ENCODE peak calls at places on chromosomes 13 and 19, in nine cellular contexts. U is colonic mucosa, Y is upper lobe of right lung, R is left ventricle myocardium inferior, M is fibroblast of lung, N is uterus, F is adrenal gland, E is ovary, K is Peyer's patch. W is an unnamed sample. For H3K4me1, the result is how much of the 10 kb centered on the place peaks cover.

GRCh38 chr19:12766051-12766521 is 9.3 kb downstream of the HOOK2 start:
- DNase-seq in U (peak), Y (peak), R (peak), M (no peak), N (peak), F (peak), E (peak), K (peak), W (peak)

GRCh38 chr19:29483641-29483920 is 42.2 kb upstream of the VSTM2B start:
- DNase-seq in U (no peak), Y (no peak), R (no peak), M (no peak), N (no peak), F (no peak), E (no peak), K (no peak), W (peak)

GRCh38 chr19:34731019-34731829 is 2.8 kb upstream of the ZNF181 start:
- DNase-seq in U (no peak), Y (no peak), R (peak), M (no peak), N (peak), F (no peak), E (peak), K (no peak), W (no peak)

GRCh38 chr13:34076943-34077703 is 259.2 kb downstream of the RFC3 start:
- DNase-seq in U (no peak), Y (no peak), R (no peak), M (peak), N (no peak), F (no peak), E (no peak), K (no peak), W (no peak)

GRCh38 chr19:55196803-55197202 is 12.5 kb downstream of the PTPRH start:
- DNase-seq in U (no peak), Y (no peak), R (no peak), M (no peak), N (no peak), F (no peak), E (no peak), K (no peak), W (no peak)

GRCh38 chr19:10295305-10295846 is 5.6 kb downstream of the ICAM5 start:
- DNase-seq in U (peak), Y (peak), R (no peak), M (no peak), N (no peak), F (no peak), E (no peak), K (peak), W (peak)

GRCh38 chr19:4380254-4380727 is 20.1 kb downstream of the SH3GL1 start:
- DNase-seq in U (no peak), Y (no peak), R (peak), M (no peak), N (peak), F (peak), E (no peak), K (no peak), W (no peak)

GRCh38 chr19:3398114-3398899 is 31.9 kb downstream of the NFIC start:
- DNase-seq in U (peak), Y (peak), R (peak), M (peak), N (peak), F (peak), E (peak), K (no peak), W (peak)

GRCh38 chr19:55088543-55089265 is 13.0 kb downstream of the EPS8L1 start:
- DNase-seq in U (peak), Y (peak), R (peak), M (peak), N (peak), F (peak), E (peak), K (peak), W (peak)

GRCh38 chr19:5719961-5720790 is at the start of the genes CATSPERD and LONP1:
- DNase-seq in U (peak), Y (peak), R (peak), M (peak), N (peak), F (peak), E (peak), K (peak), W (peak)

GRCh38 chr13:99220199-99220931 is 19.7 kb downstream of the UBAC2 start:
- DNase-seq in U (no peak), Y (no peak), R (no peak), M (no peak), N (no peak), F (no peak), E (no peak), K (no peak), W (no peak)

GRCh38 chr19:49114630-49115363 is 627 bp downstream of the LIN7B start:
- DNase-seq in U (peak), Y (peak), R (peak), M (peak), N (peak), F (peak), E (peak), K (peak), W (peak)

GRCh38 chr13:22770891-22771290 is 409.9 kb upstream of the SGCG start:
- DNase-seq in U (no peak), Y (no peak), R (no peak), M (no peak), N (no peak), F (no peak), E (no peak), K (no peak), W (no peak)

GRCh38 chr19:37551123-37551993 is 43.2 kb downstream of the ZNF571 start:
- DNase-seq in U (peak), Y (no peak), R (peak), M (peak), N (no peak), F (no peak), E (no peak), K (peak), W (peak)

GRCh38 chr13:30301827-30302226 is 5.5 kb downstream of the KATNAL1 start:
- DNase-seq in U (no peak), Y (no peak), R (no peak), M (peak), N (no peak), F (no peak), E (no peak), K (no peak), W (no peak)

GRCh38 chr19:5539431-5539833 is 28.3 kb downstream of the TINCR start:
- DNase-seq in U (no peak), Y (no peak), R (peak), M (peak), N (no peak), F (peak), E (no peak), K (no peak), W (peak)

GRCh38 chr19:4456566-4456842 is 1.1 kb downstream of the UBXN6 start:
- DNase-seq in U (peak), Y (no peak), R (no peak), M (peak), N (no peak), F (peak), E (no peak), K (no peak), W (peak)

GRCh38 chr13:41788552-41788951 is 172.4 kb downstream of the VWA8 start:
- DNase-seq in U (no peak), Y (no peak), R (no peak), M (no peak), N (no peak), F (no peak), E (no peak), K (no peak), W (no peak)

GRCh38 chr13:110415669-110416068 is 108.6 kb downstream of the COL4A2 start:
- DNase-seq in U (peak), Y (no peak), R (no peak), M (no peak), N (no peak), F (peak), E (no peak), K (no peak), W (peak)

GRCh38 chr19:30349131-30349730 is 23.0 kb upstream of the ZNF536 start:
- DNase-seq in U (no peak), Y (no peak), R (no peak), M (no peak), N (no peak), F (no peak), E (no peak), K (no peak), W (peak)

GRCh38 chr13:30791354-30791921 is 56.1 kb downstream of the ALOX5AP start:
- DNase-seq in U (no peak), Y (no peak), R (peak), M (peak), N (peak), F (no peak), E (no peak), K (no peak), W (no peak)

GRCh38 chr19:52138614-52139290 is 986 bp downstream of the ZNF616 start:
- DNase-seq in U (peak), Y (no peak), R (no peak), M (peak), N (peak), F (peak), E (peak), K (peak), W (peak)

GRCh38 chr19:5128932-5129389 is 160.0 kb downstream of the KDM4B start:
- DNase-seq in U (no peak), Y (no peak), R (no peak), M (peak), N (peak), F (peak), E (peak), K (no peak), W (peak)

GRCh38 chr13:76882431-76882830 is 3.8 kb downstream of the KCTD12 start:
- DNase-seq in U (no peak), Y (no peak), R (no peak), M (peak), N (no peak), F (no peak), E (no peak), K (no peak), W (no peak)

GRCh38 chr19:13875824-13876223 is 1.1 kb upstream of the NANOS3 start:
- DNase-seq in U (no peak), Y (no peak), R (no peak), M (no peak), N (no peak), F (no peak), E (no peak), K (no peak), W (no peak)

GRCh38 chr19:4027146-4027545 is 19.6 kb downstream of the PIAS4 start:
- DNase-seq in U (no peak), Y (no peak), R (no peak), M (no peak), N (no peak), F (no peak), E (no peak), K (no peak), W (no peak)

GRCh38 chr13:34772881-34773280 is 169.2 kb upstream of the NBEA start:
- DNase-seq in U (no peak), Y (no peak), R (no peak), M (no peak), N (no peak), F (no peak), E (no peak), K (no peak), W (no peak)

GRCh38 chr13:60838581-60838980 is 441.6 kb downstream of the TDRD3 start:
- DNase-seq in U (no peak), Y (no peak), R (no peak), M (peak), N (no peak), F (no peak), E (no peak), K (no peak), W (no peak)

GRCh38 chr19:34926685-34927375 is at the start of gene ZNF30:
- DNase-seq in U (peak), Y (peak), R (peak), M (peak), N (peak), F (peak), E (peak), K (peak), W (peak)

GRCh38 chr13:20197361-20197834 is 4.7 kb upstream of the GJB2 start:
- DNase-seq in U (no peak), Y (no peak), R (no peak), M (peak), N (no peak), F (no peak), E (no peak), K (no peak), W (no peak)

GRCh38 chr13:88958821-88959220 is 1287.7 kb downstream of the SLITRK5 start:
- DNase-seq in U (no peak), Y (no peak), R (no peak), M (peak), N (no peak), F (peak), E (no peak), K (no peak), W (no peak)

GRCh38 chr19:39199025-39199424 is 2.3 kb downstream of the NCCRP1 start:
- DNase-seq in U (no peak), Y (peak), R (no peak), M (peak), N (peak), F (peak), E (peak), K (peak), W (no peak)

GRCh38 chr13:98083936-98084335 is 59.0 kb upstream of the FARP1 start:
- DNase-seq in U (no peak), Y (no peak), R (no peak), M (no peak), N (no peak), F (no peak), E (no peak), K (no peak), W (no peak)

GRCh38 chr13:49098771-49099512 is 121.2 kb upstream of the MLNR start:
- DNase-seq in U (no peak), Y (no peak), R (no peak), M (peak), N (no peak), F (no peak), E (no peak), K (no peak), W (no peak)

GRCh38 chr19:40578442-40578908 is 1.8 kb downstream of the SHKBP1 start:
- DNase-seq in U (no peak), Y (no peak), R (no peak), M (peak), N (no peak), F (no peak), E (no peak), K (no peak), W (peak)

GRCh38 chr13:103156346-103156998 is 90.3 kb upstream of the SLC10A2 start:
- DNase-seq in U (no peak), Y (no peak), R (no peak), M (no peak), N (no peak), F (no peak), E (no peak), K (no peak), W (no peak)

GRCh38 chr13:30561506-30561905 is 56.2 kb upstream of the USPL1 start:
- DNase-seq in U (no peak), Y (no peak), R (no peak), M (peak), N (no peak), F (no peak), E (no peak), K (no peak), W (no peak)

GRCh38 chr13:27024062-27024461 is 147.5 kb downstream of the USP12 start:
- DNase-seq in U (no peak), Y (no peak), R (no peak), M (no peak), N (no peak), F (no peak), E (no peak), K (no peak), W (no peak)
- H3K4me3 ChIP-seq in U (no peak), Y (no peak), R (no peak), M (no peak), N (no peak), F (no peak), E (no peak), K (no peak), W (no peak)

GRCh38 chr19:18483119-18483518 is 38.8 kb downstream of the ELL start:
- DNase-seq in U (no peak), Y (no peak), R (no peak), M (no peak), N (no peak), F (no peak), E (no peak), K (no peak), W (no peak)
- H3K4me1 ChIP-seq in U (under half), Y (half or more), R (half or more), M (under half), N (under half), F (half or more), E (under half), K (under half), W (under half)

GRCh38 chr13:114023716-114024602 is 50.1 kb upstream of the C13orf46 start:
- DNase-seq in U (no peak), Y (no peak), R (no peak), M (no peak), N (no peak), F (no peak), E (no peak), K (no peak), W (no peak)
- TF ChIP-seq CTCF in U (no peak), Y (no peak), R (no peak), M (no peak), N (no peak), F (no peak), E (no peak), K (no peak), W (peak)

GRCh38 chr13:27628081-27628480 is 6.4 kb downstream of the POLR1D start:
- DNase-seq in U (no peak), Y (no peak), R (no peak), M (no peak), N (no peak), F (no peak), E (no peak), K (no peak), W (no peak)
- H3K4me3 ChIP-seq in U (no peak), Y (no peak), R (no peak), M (no peak), N (no peak), F (no peak), E (no peak), K (no peak), W (no peak)

DNA sequence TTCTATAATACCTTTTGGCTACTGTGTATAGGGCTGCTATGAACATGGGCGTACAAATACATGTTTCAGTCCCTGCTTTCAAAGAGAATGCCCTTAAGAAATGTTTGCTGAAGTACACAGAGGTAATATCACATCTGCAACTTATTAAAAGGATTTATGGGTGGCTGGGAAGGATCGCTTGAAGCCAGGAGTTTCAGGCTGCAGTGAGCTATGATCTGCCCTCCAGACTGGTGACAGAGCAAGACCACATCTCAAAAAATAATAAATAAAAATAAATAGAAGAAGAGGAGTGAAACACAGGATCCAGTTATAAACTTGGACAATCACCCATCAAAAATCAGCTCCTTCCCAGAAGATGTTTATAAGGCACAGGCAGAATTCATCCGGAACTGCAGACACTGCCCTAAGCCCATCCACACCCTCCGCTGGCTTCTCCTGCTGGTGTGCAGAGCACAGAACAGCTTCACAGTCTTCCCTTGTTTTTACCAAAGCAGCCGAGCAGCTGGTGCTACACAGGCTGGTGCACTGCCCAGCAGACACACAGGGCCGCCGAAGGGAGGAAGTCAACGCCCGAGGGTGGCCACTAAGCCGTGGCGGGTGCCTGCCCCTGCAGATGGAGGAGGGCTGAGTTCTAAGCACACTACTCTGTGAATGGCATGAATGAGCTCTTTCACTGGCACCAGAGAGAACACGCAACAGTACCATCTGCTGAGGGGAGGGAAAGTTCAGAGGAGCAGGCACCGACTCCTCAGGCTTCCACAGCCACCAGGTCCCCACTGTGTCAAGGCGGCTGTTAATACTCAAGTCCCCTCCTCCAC is 44.0 kb downstream of the BRD4 start:
- DNase-seq in U (no peak), Y (no peak), R (no peak), M (no peak), N (no peak), F (no peak), E (no peak), K (no peak), W (no peak)
- H3K4me1 ChIP-seq in U (under half), Y (half or more), R (half or more), M (under half), N (under half), F (half or more), E (half or more), K (under half), W (under half)

DNA sequence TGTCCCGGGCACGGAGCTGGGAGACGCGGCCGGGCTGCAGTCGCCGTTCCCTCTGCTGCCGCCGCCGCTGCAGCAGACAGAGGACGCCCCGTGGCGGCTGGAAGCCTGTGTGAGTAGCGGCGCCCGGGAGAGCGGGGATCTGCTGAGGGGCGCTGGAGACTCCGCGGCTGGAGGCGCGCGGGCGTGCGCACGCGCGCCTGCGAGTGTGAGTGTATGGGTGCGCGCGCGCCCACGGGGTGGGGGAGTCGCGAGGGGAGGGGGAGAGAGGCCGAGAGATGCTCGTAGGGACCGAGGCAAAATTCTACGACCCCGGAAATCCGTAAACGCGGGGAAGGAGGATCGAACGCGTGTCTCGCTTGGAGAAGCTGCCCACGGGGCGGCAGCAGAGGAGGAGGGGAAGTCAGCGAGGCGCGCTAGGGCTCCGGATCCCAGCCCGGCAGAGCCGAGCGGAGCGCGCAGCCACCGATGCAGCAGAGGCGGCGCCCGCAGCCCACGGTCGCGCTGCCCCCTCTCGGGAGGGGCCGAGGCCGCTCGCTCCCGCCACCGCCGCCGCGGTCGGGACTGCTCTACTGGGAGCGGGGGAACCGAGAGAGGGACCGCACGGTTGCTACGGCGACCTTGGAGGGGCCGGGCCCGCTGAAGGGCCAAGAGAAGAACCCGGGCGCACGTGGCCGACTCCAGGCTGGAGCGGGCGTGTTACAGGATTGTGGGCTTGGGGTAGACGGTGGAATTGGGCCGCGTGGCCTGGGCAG is at the start of gene ENOX1:
- DNase-seq in U (peak), Y (peak), R (peak), M (peak), N (peak), F (peak), E (peak), K (peak), W (peak)
- TF ChIP-seq CTCF in U (no peak), Y (no peak), R (peak), M (peak), N (peak), F (no peak), E (peak), K (no peak), W (peak)